ENCODE peak calls at places on chromosome 19, in seven cellular contexts. E is NB4; V is uterus; I is AG09319; M is activated naive CD4-positive, alpha-beta T cell treated with anti-CD3 and anti-CD28 coated beads for 36 hours; Q is tibial artery; C is heart right ventricle. P is an unnamed sample.

GRCh38 chr19:55526216-55527196 is 10.4 kb downstream of the SBK2 start:
- DNase-seq in C (peak), V (peak), M (no peak), I (peak), E (no peak), Q (no peak), P (peak)

GRCh38 chr19:9115307-9115813 is at the start of gene OR7G1:
- DNase-seq in E (no peak), M (no peak), I (no peak), Q (no peak), C (no peak), V (no peak), P (peak)

GRCh38 chr19:47821460-47822020 is at the start of gene CRX:
- DNase-seq in E (no peak), C (no peak), V (no peak), Q (no peak), M (no peak), I (no peak), P (no peak)

GRCh38 chr19:46068345-46069258 is 27.8 kb upstream of the IGFL4 start:
- DNase-seq in I (peak), V (no peak), M (no peak), E (peak), Q (no peak), C (no peak), P (peak)

GRCh38 chr19:19526581-19527370 is 1.9 kb upstream of the YJEFN3 start:
- DNase-seq in M (no peak), E (peak), C (no peak), V (no peak), I (no peak), Q (no peak), P (peak)

GRCh38 chr19:34241513-34242337 is 12.6 kb upstream of the GARRE1 start:
- DNase-seq in I (no peak), M (peak), Q (no peak), V (no peak), E (peak), C (no peak), P (no peak)

GRCh38 chr19:43789029-43789428 is 8.3 kb upstream of the KCNN4 start:
- DNase-seq in I (no peak), V (no peak), E (peak), Q (no peak), C (no peak), M (no peak), P (peak)

GRCh38 chr19:51259348-51260245 is 8.7 kb downstream of the SIGLECL1 start:
- DNase-seq in Q (no peak), I (no peak), C (peak), V (no peak), E (peak), M (peak), P (peak)

GRCh38 chr19:43694553-43694952 is 21.3 kb upstream of the IRGC start:
- DNase-seq in C (no peak), M (no peak), E (no peak), Q (no peak), I (no peak), V (no peak), P (no peak)

GRCh38 chr19:38718747-38719543 is 25.3 kb downstream of the CAPN12 start:
- DNase-seq in M (no peak), E (no peak), V (peak), I (no peak), Q (peak), C (peak), P (no peak)

GRCh38 chr19:38229585-38230073 is 5.6 kb upstream of the DPF1 start:
- DNase-seq in E (peak), I (peak), V (peak), Q (no peak), M (peak), C (peak), P (peak)

GRCh38 chr19:35176183-35176570 is 21.6 kb downstream of the FXYD5 start:
- DNase-seq in E (no peak), C (no peak), Q (no peak), M (no peak), V (no peak), I (no peak), P (no peak)

GRCh38 chr19:18193388-18194207 is 580 bp downstream of the MPV17L2 start:
- DNase-seq in E (peak), C (no peak), V (no peak), M (no peak), I (no peak), Q (peak), P (no peak)

GRCh38 chr19:41541990-41542584 is 33.9 kb upstream of the CEACAM21 start:
- DNase-seq in C (peak), E (peak), Q (no peak), I (no peak), M (peak), V (no peak), P (peak)

GRCh38 chr19:41316306-41316920 is 6.4 kb downstream of the CCDC97 start:
- DNase-seq in C (no peak), M (no peak), I (no peak), Q (no peak), E (no peak), V (no peak), P (no peak)

GRCh38 chr19:44628793-44629192 is 14.9 kb upstream of the PVR start:
- DNase-seq in Q (no peak), C (no peak), V (no peak), E (no peak), I (no peak), M (no peak), P (no peak)

GRCh38 chr19:7820588-7820987 is 9.4 kb upstream of the EVI5L start:
- DNase-seq in I (no peak), E (no peak), C (no peak), V (no peak), M (no peak), Q (no peak), P (no peak)

GRCh38 chr19:56026769-56027168 is 40.2 kb downstream of the NLRP5 start:
- DNase-seq in Q (no peak), C (no peak), I (no peak), M (no peak), E (no peak), V (no peak), P (no peak)

GRCh38 chr19:41537789-41538188 is 38.2 kb upstream of the CEACAM21 start:
- DNase-seq in M (peak), I (no peak), E (peak), Q (no peak), V (no peak), C (no peak), P (peak)

GRCh38 chr19:47376589-47377144 is 27.6 kb downstream of the DHX34 start:
- DNase-seq in I (no peak), M (no peak), E (peak), Q (no peak), C (no peak), V (no peak), P (no peak)

GRCh38 chr19:460877-461609 is at the start of gene SHC2:
- DNase-seq in I (no peak), V (peak), E (no peak), Q (no peak), C (peak), M (no peak), P (no peak)

GRCh38 chr19:45495178-45495577 is 1.7 kb downstream of the RTN2 start:
- DNase-seq in I (no peak), E (no peak), C (no peak), V (no peak), M (no peak), Q (no peak), P (no peak)

GRCh38 chr19:46753420-46754155 is 7.3 kb upstream of the STRN4 start:
- DNase-seq in Q (no peak), C (no peak), V (no peak), I (no peak), E (peak), M (peak), P (peak)

GRCh38 chr19:55320844-55321419 is 4.2 kb downstream of the TMEM150B start:
- DNase-seq in M (no peak), Q (no peak), C (no peak), I (no peak), V (no peak), E (no peak), P (no peak)

GRCh38 chr19:10286803-10287737 is at the start of gene ICAM4:
- DNase-seq in E (peak), Q (no peak), M (peak), I (no peak), V (peak), C (peak), P (peak)

GRCh38 chr19:18274303-18274775 is at the start of gene IQCN:
- DNase-seq in I (no peak), V (peak), Q (peak), M (peak), E (peak), C (no peak), P (peak)

GRCh38 chr19:17564783-17565182 is 9.3 kb downstream of the COLGALT1 start:
- DNase-seq in Q (no peak), M (no peak), I (no peak), V (no peak), E (no peak), C (no peak), P (no peak)

GRCh38 chr19:44580366-44580895 is 32.9 kb upstream of the IGSF23 start:
- DNase-seq in M (no peak), E (no peak), C (no peak), Q (no peak), V (no peak), I (no peak), P (no peak)

GRCh38 chr19:35045667-35046300 is 4.3 kb downstream of the HPN start:
- DNase-seq in M (peak), V (no peak), I (no peak), Q (no peak), E (peak), C (no peak), P (peak)

GRCh38 chr19:33798701-33799111 is 2.0 kb downstream of the KCTD15 start:
- DNase-seq in M (no peak), Q (no peak), E (no peak), C (no peak), I (no peak), V (no peak), P (no peak)

GRCh38 chr19:3975637-3976087 is 4.8 kb upstream of the DAPK3 start:
- DNase-seq in Q (no peak), I (no peak), M (no peak), E (peak), C (no peak), V (no peak), P (no peak)

GRCh38 chr19:29630661-29631060 is 24.6 kb downstream of the POP4 start:
- DNase-seq in V (no peak), E (no peak), I (no peak), Q (no peak), M (no peak), C (no peak), P (peak)